ENCODE peak calls at places on chromosomes 3 and 15, in six cellular contexts. U is A549, N is endothelial cell of umbilical vein, T is HepG2, F is GM12878, V is K562. G is an unnamed sample.

GRCh38 chr15:72312605-72313447 is 7.1 kb downstream of the CELF6 start:
- DNase-seq in U (peak; percentile 82), N (peak; percentile 67), T (peak; percentile 65), F (no peak), V (peak; percentile 72), G (peak; percentile 69)

GRCh38 chr15:66955871-66956585 is 109.4 kb upstream of the SMAD3 start:
- DNase-seq in U (peak; percentile 67), N (peak; percentile 85), T (no peak), F (no peak), V (no peak), G (no peak)

GRCh38 chr15:47620960-47621681 is 96.2 kb upstream of the SEMA6D start:
- DNase-seq in U (no peak), N (no peak), T (no peak), F (no peak), V (no peak), G (no peak)

GRCh38 chr3:17119198-17120072 is 234.7 kb downstream of the PLCL2 start:
- DNase-seq in U (no peak), N (no peak), T (no peak), F (no peak), V (peak; percentile 9), G (no peak)

GRCh38 chr3:32841875-32842505 is 24.2 kb downstream of the TRIM71 start:
- DNase-seq in U (no peak), N (no peak), T (no peak), F (no peak), V (no peak), G (peak; percentile 66)

GRCh38 chr3:85483986-85484385 is 525.2 kb downstream of the CADM2 start:
- DNase-seq in U (no peak), N (no peak), T (no peak), F (no peak), V (no peak), G (no peak)

GRCh38 chr15:45521596-45522167 is 873 bp downstream of the SLC30A4 start:
- DNase-seq in U (peak; percentile 6), N (peak; percentile 33), T (peak; percentile 54), F (no peak), V (peak; percentile 10), G (peak; percentile 57)

GRCh38 chr3:111621535-111621934 is 26.4 kb upstream of the ZBED2 start:
- DNase-seq in U (peak; percentile 57), N (peak; percentile 8), T (peak; percentile 31), F (no peak), V (peak; percentile 44), G (peak; percentile 53)

GRCh38 chr3:161800985-161801559 is 304.5 kb downstream of the OTOL1 start:
- DNase-seq in U (no peak), N (no peak), T (peak; percentile 1), F (peak; percentile 8), V (no peak), G (no peak)

GRCh38 chr15:42457445-42458442 is 33.2 kb downstream of the ZNF106 start:
- DNase-seq in U (no peak), N (peak; percentile 83), T (no peak), F (peak; percentile 45), V (no peak), G (no peak)

GRCh38 chr3:185934726-185935464 is 2.9 kb downstream of the TRA2B start:
- DNase-seq in U (no peak), N (peak; percentile 31), T (no peak), F (no peak), V (no peak), G (peak; percentile 33)

DNA sequence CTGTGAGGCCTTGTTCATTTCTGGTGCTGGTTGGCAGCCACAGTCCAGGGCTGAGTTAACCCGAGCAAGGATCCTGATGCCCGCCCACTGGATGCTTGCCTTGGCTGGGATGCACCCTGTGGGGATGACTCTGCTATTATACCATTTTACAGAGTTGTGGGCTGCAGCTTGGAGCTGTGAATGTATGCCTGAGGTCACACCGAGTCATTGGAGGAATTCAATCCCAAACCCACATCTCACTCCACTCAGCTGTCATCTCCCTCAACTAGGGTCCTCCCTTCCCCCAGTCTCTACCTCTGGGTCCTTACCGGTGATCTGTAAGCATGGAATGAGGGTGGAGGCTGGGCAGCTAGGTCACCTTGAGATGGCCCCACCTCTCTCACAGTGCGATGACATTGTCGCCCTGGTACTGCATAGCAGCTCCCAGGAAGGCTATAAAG is 22.1 kb downstream of the MAPKAPK3 start:
- DNase-seq in U (no peak), N (no peak), T (no peak), F (no peak), V (no peak), G (no peak)
- TF ChIP-seq MYC in U (no peak), N (no peak), T (no peak), F (no peak), V (no peak), G (no peak)

DNA sequence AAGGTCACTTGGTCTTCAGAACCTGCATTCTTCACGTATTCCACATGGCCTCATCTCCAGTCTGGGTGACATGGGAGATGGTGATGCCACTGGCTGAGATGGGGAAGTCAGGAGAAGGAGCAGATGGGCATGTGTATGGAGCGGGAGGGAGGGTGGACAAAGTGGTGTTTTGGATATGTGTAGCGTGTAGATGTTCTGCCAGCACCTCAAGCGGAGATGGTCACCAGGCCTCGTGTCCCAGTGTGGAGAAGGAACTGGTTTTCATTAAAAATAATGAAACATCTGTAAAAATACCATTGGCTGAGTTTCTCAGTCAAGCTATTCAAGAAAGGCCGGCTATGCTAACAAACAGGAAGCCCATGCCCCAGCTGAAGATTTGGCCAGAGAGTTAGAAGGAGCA is 26.2 kb downstream of the LARP6 start:
- DNase-seq in U (no peak), N (peak; percentile 21), T (no peak), F (no peak), V (no peak), G (no peak)
- TF ChIP-seq MYC in U (no peak), N (no peak), T (no peak), F (no peak), V (no peak), G (no peak)

GRCh38 chr15:89542369-89542768 is 32.9 kb upstream of the TICRR start:
- DNase-seq in U (no peak), N (no peak), T (no peak), F (no peak), V (no peak), G (no peak)

GRCh38 chr15:89539027-89539426 is 36.2 kb upstream of the TICRR start:
- DNase-seq in U (no peak), N (no peak), T (no peak), F (no peak), V (no peak), G (no peak)

GRCh38 chr15:89543389-89543788 is 31.9 kb upstream of the TICRR start:
- DNase-seq in U (peak; percentile 28), N (no peak), T (no peak), F (no peak), V (no peak), G (peak; percentile 43)
- TF ChIP-seq MYC in U (no peak), N (no peak), T (no peak), F (no peak), V (no peak), G (no peak)

DNA sequence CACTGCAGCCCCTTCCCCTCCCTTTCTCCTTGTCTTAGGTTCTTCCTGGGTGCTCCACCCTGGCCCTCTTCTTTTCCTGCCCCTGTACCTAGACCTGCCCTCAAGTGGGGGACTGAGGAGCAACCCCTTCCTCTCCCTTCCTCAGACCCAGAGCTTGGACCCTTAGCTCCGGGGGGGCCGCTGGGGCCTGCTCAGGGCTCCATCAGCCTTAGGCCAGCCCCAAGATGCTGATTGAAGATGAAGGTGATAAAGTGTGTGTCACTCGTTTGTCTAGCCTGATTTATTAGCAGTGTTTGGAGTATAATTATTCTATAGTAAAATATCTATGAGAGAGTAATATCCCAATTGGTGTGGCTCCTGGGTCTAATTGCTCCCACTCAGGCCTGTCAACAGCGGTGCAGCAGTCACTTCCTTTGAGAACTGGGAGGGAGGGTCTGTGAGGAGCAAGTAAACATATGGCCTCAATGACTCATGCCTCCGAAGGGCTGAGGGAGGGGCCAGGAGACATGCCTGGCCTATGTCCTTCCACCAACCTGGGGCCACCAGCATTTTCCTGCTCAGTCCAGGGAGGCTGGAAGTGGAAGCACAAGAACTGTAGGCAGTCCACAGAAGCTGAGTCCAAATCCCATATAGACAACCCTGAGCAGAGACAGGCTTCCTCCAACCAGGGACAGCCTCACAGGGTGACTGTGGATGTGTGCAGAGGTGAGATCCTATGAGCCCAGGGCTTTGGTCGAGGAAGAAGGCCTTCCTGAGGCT is 123.2 kb downstream of the DNAJB8 start:
- DNase-seq in U (peak; percentile 49), N (peak; percentile 88), T (peak; percentile 90), F (no peak), V (peak; percentile 86), G (peak; percentile 72)
- TF ChIP-seq MYC in U (no peak), N (no peak), T (no peak), F (no peak), V (no peak), G (no peak)

GRCh38 chr3:100533176-100533575 is 40.8 kb downstream of the TMEM45A start:
- DNase-seq in U (no peak), N (no peak), T (no peak), F (no peak), V (no peak), G (no peak)
- TF ChIP-seq MYC in U (no peak), N (no peak), T (no peak), F (no peak), V (no peak), G (no peak)

GRCh38 chr3:37625051-37625450 is 236.6 kb upstream of the CTDSPL start:
- DNase-seq in U (no peak), N (no peak), T (no peak), F (no peak), V (no peak), G (no peak)
- TF ChIP-seq MYC in U (no peak), N (no peak), T (no peak), F (no peak), V (no peak), G (no peak)

G was measured in NB4.